ENCODE peak calls at places on chromosomes 6 and 20, in four cellular contexts. One of them, this sample, is unnamed.
A peak's percentile ranks its signal among the peaks of the same experiment; 100 is the strongest.

GRCh38 chr6:167745660-167746376 is 80.9 kb upstream of the AFDN start:
- DNase-seq in neural crest cell: no peak
- DNase-seq in ovary: peak; percentile 40
- DNase-seq in AG04450: no peak
- DNase-seq in this sample: no peak

GRCh38 chr20:1569417-1569861 is 11.9 kb upstream of the SIRPD start:
- DNase-seq in ovary: no peak
- DNase-seq in AG04450: no peak
- DNase-seq in neural crest cell: no peak
- DNase-seq in this sample: no peak

GRCh38 chr20:50915424-50915823 is 15.8 kb downstream of the ADNP start:
- DNase-seq in AG04450: no peak
- DNase-seq in neural crest cell: no peak
- DNase-seq in ovary: no peak
- DNase-seq in this sample: no peak

GRCh38 chr6:94733066-94733465 is 844.3 kb upstream of the MANEA start:
- DNase-seq in neural crest cell: no peak
- DNase-seq in ovary: no peak
- DNase-seq in AG04450: no peak
- DNase-seq in this sample: no peak

GRCh38 chr6:160111812-160112211 is 9.8 kb upstream of the SLC22A1 start:
- DNase-seq in ovary: no peak
- DNase-seq in AG04450: no peak
- DNase-seq in neural crest cell: no peak
- DNase-seq in this sample: no peak

GRCh38 chr6:162621246-162621645 is 106.3 kb downstream of the PRKN start:
- DNase-seq in AG04450: no peak
- DNase-seq in neural crest cell: no peak
- DNase-seq in ovary: no peak
- DNase-seq in this sample: no peak

GRCh38 chr6:75098709-75099108 is 107.1 kb downstream of the COL12A1 start:
- DNase-seq in neural crest cell: no peak
- DNase-seq in ovary: peak; percentile 76
- DNase-seq in AG04450: peak; percentile 92
- DNase-seq in this sample: no peak

GRCh38 chr6:160919713-160920112 is 71.9 kb upstream of the MAP3K4 start:
- DNase-seq in AG04450: peak; percentile 54
- DNase-seq in neural crest cell: no peak
- DNase-seq in ovary: no peak
- DNase-seq in this sample: no peak

GRCh38 chr6:170166511-170167122 is 124.3 kb downstream of the DLL1 start:
- DNase-seq in AG04450: no peak
- DNase-seq in ovary: peak; percentile 42
- DNase-seq in neural crest cell: no peak
- DNase-seq in this sample: no peak

GRCh38 chr20:31667315-31668285 is 29.9 kb downstream of the COX4I2 start:
- DNase-seq in neural crest cell: no peak
- DNase-seq in ovary: no peak
- DNase-seq in AG04450: no peak
- DNase-seq in this sample: no peak

GRCh38 chr6:41033776-41034175 is 5.2 kb downstream of the UNC5CL start:
- DNase-seq in AG04450: no peak
- DNase-seq in ovary: no peak
- DNase-seq in neural crest cell: no peak
- DNase-seq in this sample: no peak

GRCh38 chr6:149855741-149856140 is 8.4 kb downstream of the LRP11 start:
- DNase-seq in AG04450: no peak
- DNase-seq in neural crest cell: no peak
- DNase-seq in ovary: no peak
- DNase-seq in this sample: no peak

GRCh38 chr6:18388942-18389341 is 1.8 kb downstream of the RNF144B start:
- DNase-seq in AG04450: peak; percentile 49
- DNase-seq in ovary: no peak
- DNase-seq in neural crest cell: no peak
- DNase-seq in this sample: no peak

GRCh38 chr6:123062645-123063044 is 66.6 kb downstream of the CLVS2 start:
- DNase-seq in neural crest cell: no peak
- DNase-seq in ovary: no peak
- DNase-seq in AG04450: no peak
- DNase-seq in this sample: no peak

GRCh38 chr20:24745617-24746350 is 203.3 kb upstream of the CST7 start:
- DNase-seq in AG04450: no peak
- DNase-seq in neural crest cell: no peak
- DNase-seq in ovary: no peak
- DNase-seq in this sample: no peak

GRCh38 chr6:31585531-31585930 is 546 bp upstream of the LST1 start:
- DNase-seq in ovary: no peak
- DNase-seq in neural crest cell: no peak
- DNase-seq in AG04450: no peak
- DNase-seq in this sample: no peak

GRCh38 chr6:83702077-83702476 is 6.8 kb downstream of the SNAP91 start:
- DNase-seq in ovary: no peak
- DNase-seq in AG04450: no peak
- DNase-seq in neural crest cell: no peak
- DNase-seq in this sample: no peak

GRCh38 chr6:6881438-6882267 is 226.1 kb upstream of the RREB1 start:
- DNase-seq in ovary: no peak
- DNase-seq in neural crest cell: no peak
- DNase-seq in AG04450: no peak
- DNase-seq in this sample: no peak

GRCh38 chr6:3616565-3617176 is 134.8 kb downstream of the PXDC1 start:
- DNase-seq in ovary: no peak
- DNase-seq in AG04450: no peak
- DNase-seq in neural crest cell: no peak
- DNase-seq in this sample: no peak

GRCh38 chr6:124434416-124434815 is 527.8 kb upstream of the RNF217 start:
- DNase-seq in neural crest cell: no peak
- DNase-seq in ovary: no peak
- DNase-seq in AG04450: no peak
- DNase-seq in this sample: no peak

GRCh38 chr20:58147628-58148370 is 80.7 kb downstream of the ANKRD60 start:
- DNase-seq in neural crest cell: no peak
- DNase-seq in ovary: no peak
- DNase-seq in AG04450: no peak
- DNase-seq in this sample: no peak

GRCh38 chr6:104630955-104631354 is 228.8 kb downstream of the HACE1 start:
- DNase-seq in neural crest cell: no peak
- DNase-seq in ovary: no peak
- DNase-seq in AG04450: no peak
- DNase-seq in this sample: no peak

GRCh38 chr6:110946498-110946897 is 12.0 kb upstream of the GTF3C6 start:
- DNase-seq in AG04450: no peak
- DNase-seq in ovary: no peak
- DNase-seq in neural crest cell: no peak
- DNase-seq in this sample: no peak

GRCh38 chr6:110951986-110952794 is 6.3 kb upstream of the GTF3C6 start:
- DNase-seq in AG04450: no peak
- DNase-seq in neural crest cell: no peak
- DNase-seq in ovary: no peak
- DNase-seq in this sample: no peak

GRCh38 chr6:110950443-110950842 is 8.1 kb upstream of the GTF3C6 start:
- DNase-seq in neural crest cell: no peak
- DNase-seq in ovary: no peak
- DNase-seq in AG04450: no peak
- DNase-seq in this sample: no peak

GRCh38 chr6:110951008-110951407 is 7.5 kb upstream of the GTF3C6 start:
- DNase-seq in AG04450: no peak
- DNase-seq in neural crest cell: no peak
- DNase-seq in ovary: no peak
- DNase-seq in this sample: no peak

GRCh38 chr6:110949679-110950285 is 8.7 kb upstream of the GTF3C6 start:
- DNase-seq in AG04450: no peak
- DNase-seq in neural crest cell: no peak
- DNase-seq in ovary: no peak
- DNase-seq in this sample: no peak
- TF ChIP-seq CTCF in AG04450: peak; percentile 55
- TF ChIP-seq CTCF in neural crest cell: peak; percentile 72
- TF ChIP-seq CTCF in ovary: no peak
- TF ChIP-seq CTCF in this sample: peak; percentile 73

GRCh38 chr6:33794910-33795615 is 6.1 kb upstream of the LEMD2 start:
- DNase-seq in ovary: no peak
- DNase-seq in AG04450: no peak
- DNase-seq in neural crest cell: no peak
- DNase-seq in this sample: no peak
- TF ChIP-seq CTCF in ovary: no peak
- TF ChIP-seq CTCF in AG04450: no peak
- TF ChIP-seq CTCF in neural crest cell: no peak
- TF ChIP-seq CTCF in this sample: no peak

GRCh38 chr20:63695419-63696310 is 787 bp upstream of the TNFRSF6B start:
- DNase-seq in ovary: peak; percentile 41
- DNase-seq in neural crest cell: no peak
- DNase-seq in AG04450: no peak
- DNase-seq in this sample: no peak

GRCh38 chr20:63696311-63696627 is 183 bp upstream of the TNFRSF6B start:
- DNase-seq in AG04450: no peak
- DNase-seq in ovary: no peak
- DNase-seq in neural crest cell: no peak
- DNase-seq in this sample: no peak

GRCh38 chr20:63697357-63697867 is 960 bp downstream of the TNFRSF6B start:
- DNase-seq in AG04450: no peak
- DNase-seq in ovary: peak; percentile 42
- DNase-seq in neural crest cell: no peak
- DNase-seq in this sample: no peak

GRCh38 chr20:63697868-63698545 is 1.6 kb downstream of the TNFRSF6B start:
- DNase-seq in neural crest cell: no peak
- DNase-seq in ovary: peak; percentile 38
- DNase-seq in AG04450: no peak
- DNase-seq in this sample: no peak

GRCh38 chr20:63696628-63697356 is at the start of gene TNFRSF6B:
- DNase-seq in ovary: peak; percentile 47
- DNase-seq in neural crest cell: no peak
- DNase-seq in AG04450: no peak
- DNase-seq in this sample: no peak
- TF ChIP-seq CTCF in ovary: no peak
- TF ChIP-seq CTCF in neural crest cell: no peak
- TF ChIP-seq CTCF in AG04450: no peak
- TF ChIP-seq CTCF in this sample: no peak

GRCh38 chr6:78810698-78811097 is 56.7 kb upstream of the IRAK1BP1 start:
- DNase-seq in ovary: no peak
- DNase-seq in neural crest cell: no peak
- DNase-seq in AG04450: no peak
- DNase-seq in this sample: no peak

GRCh38 chr6:78808933-78809332 is 58.4 kb upstream of the IRAK1BP1 start:
- DNase-seq in AG04450: no peak
- DNase-seq in ovary: no peak
- DNase-seq in neural crest cell: no peak
- DNase-seq in this sample: no peak

GRCh38 chr6:78808356-78808891 is 58.9 kb upstream of the IRAK1BP1 start:
- DNase-seq in AG04450: no peak
- DNase-seq in ovary: no peak
- DNase-seq in neural crest cell: no peak
- DNase-seq in this sample: no peak

DNA sequence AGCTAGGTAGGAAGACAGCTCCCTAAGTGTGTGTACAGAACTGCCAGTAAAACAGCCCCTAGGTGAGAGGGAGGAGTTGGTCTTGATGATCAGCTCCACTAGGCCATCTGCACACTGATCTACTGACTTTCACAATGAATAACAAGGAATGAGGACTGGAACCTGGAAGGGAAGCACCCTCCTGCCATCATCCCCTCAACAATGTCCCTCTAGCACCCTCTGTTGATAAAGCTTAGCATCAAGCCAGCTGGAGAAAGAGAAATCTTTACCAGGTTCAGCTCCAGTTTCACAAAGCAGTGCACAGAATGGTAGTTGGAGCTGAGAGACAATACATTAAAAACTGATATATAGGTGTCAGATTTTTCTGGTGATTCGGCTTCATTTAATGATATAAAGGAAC is 57.2 kb upstream of the IRAK1BP1 start:
- DNase-seq in AG04450: peak; percentile 4
- DNase-seq in ovary: no peak
- DNase-seq in neural crest cell: peak; percentile 6
- DNase-seq in this sample: no peak
- TF ChIP-seq CTCF in AG04450: peak; percentile 79
- TF ChIP-seq CTCF in ovary: no peak
- TF ChIP-seq CTCF in neural crest cell: peak; percentile 64
- TF ChIP-seq CTCF in this sample: no peak

GRCh38 chr6:78552435-78552834 is 314.9 kb upstream of the IRAK1BP1 start:
- DNase-seq in ovary: no peak
- DNase-seq in AG04450: no peak
- DNase-seq in neural crest cell: no peak
- DNase-seq in this sample: no peak
- TF ChIP-seq CTCF in ovary: no peak
- TF ChIP-seq CTCF in AG04450: no peak
- TF ChIP-seq CTCF in neural crest cell: no peak
- TF ChIP-seq CTCF in this sample: no peak

DNA sequence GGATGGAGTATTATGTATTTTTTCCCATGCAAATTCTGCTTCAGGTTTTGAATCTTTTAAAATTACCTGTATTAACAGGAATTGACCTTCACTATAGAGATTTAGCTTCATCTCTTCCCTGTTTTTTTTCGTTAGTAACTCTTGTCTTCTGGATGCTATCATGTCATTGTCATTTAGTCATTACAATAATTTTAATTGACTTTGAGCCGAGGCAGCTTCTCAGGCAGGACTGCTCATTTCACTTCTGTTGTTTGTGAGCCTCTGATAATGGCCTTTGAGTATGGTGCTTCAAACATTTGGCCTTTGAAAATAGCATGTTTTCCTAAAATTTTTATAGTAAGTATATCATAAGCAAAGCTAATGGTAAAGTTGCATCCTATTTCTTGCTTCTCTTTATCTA is 375.1 kb upstream of the MMS22L start:
- DNase-seq in ovary: no peak
- DNase-seq in neural crest cell: no peak
- DNase-seq in AG04450: no peak
- DNase-seq in this sample: no peak
- TF ChIP-seq CTCF in ovary: no peak
- TF ChIP-seq CTCF in neural crest cell: no peak
- TF ChIP-seq CTCF in AG04450: no peak
- TF ChIP-seq CTCF in this sample: no peak

DNA sequence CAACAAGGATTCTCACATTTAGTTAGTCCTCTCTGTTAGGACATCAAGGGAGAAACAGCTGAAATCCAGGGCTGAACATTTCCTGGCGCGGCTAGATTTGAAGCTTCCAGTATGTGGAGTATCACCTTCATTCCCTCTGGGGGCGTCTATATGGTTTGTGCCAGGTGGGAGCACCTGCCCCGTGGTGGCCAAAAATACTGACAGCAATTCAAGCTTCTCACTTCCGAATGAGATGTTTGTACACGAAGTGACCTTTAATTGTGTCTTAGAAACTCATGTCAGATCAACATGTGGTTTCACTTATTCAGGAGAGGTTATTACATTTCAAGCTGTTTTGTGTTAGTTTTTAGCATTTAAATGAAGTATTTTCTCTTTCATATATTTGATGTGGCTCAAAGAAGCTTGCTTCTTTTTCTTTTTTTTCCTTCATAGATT is 67.3 kb upstream of the ZNF217 start:
- DNase-seq in ovary: no peak
- DNase-seq in neural crest cell: no peak
- DNase-seq in AG04450: no peak
- DNase-seq in this sample: no peak
- TF ChIP-seq CTCF in ovary: no peak
- TF ChIP-seq CTCF in neural crest cell: no peak
- TF ChIP-seq CTCF in AG04450: no peak
- TF ChIP-seq CTCF in this sample: no peak

This sample was measured in mesothelial cell of epicardium.